ENCODE peak calls at places on chromosomes 2 and 18, in five cellular contexts. M is effector CD4-positive, alpha-beta T cell; H is HEK293T; D is mammary epithelial cell; I is hypothalamus. P is an unnamed sample.

GRCh38 chr2:27715318-27716165 is 51.9 kb downstream of the SLC4A1AP start:
- DNase-seq in I (no peak), D (no peak), M (no peak), H (peak), P (no peak)

GRCh38 chr2:221602938-221603337 is 30.8 kb upstream of the EPHA4 start:
- DNase-seq in M (no peak), D (no peak), H (no peak), I (no peak), P (no peak)

GRCh38 chr2:218849721-218850120 is 9.9 kb upstream of the WNT6 start:
- DNase-seq in H (no peak), D (peak), M (no peak), I (no peak), P (no peak)

GRCh38 chr2:135532581-135532980 is 1.3 kb downstream of the R3HDM1 start:
- DNase-seq in D (no peak), H (no peak), M (no peak), I (no peak), P (no peak)

GRCh38 chr2:167196461-167197252 is 308.4 kb downstream of the XIRP2 start:
- DNase-seq in H (peak), M (no peak), D (peak), I (no peak), P (no peak)

GRCh38 chr18:56097561-56098095 is 509.6 kb upstream of the TCF4 start:
- DNase-seq in D (peak), M (no peak), I (no peak), H (no peak), P (no peak)

GRCh38 chr2:48398285-48399135 is 131.4 kb upstream of the STON1 start:
- DNase-seq in I (no peak), H (no peak), M (no peak), D (no peak), P (no peak)

GRCh38 chr2:198253995-198254394 is 449.6 kb downstream of the PLCL1 start:
- DNase-seq in I (no peak), H (no peak), M (no peak), D (no peak), P (no peak)

GRCh38 chr2:234373791-234374508 is 122.9 kb downstream of the ARL4C start:
- DNase-seq in D (no peak), I (no peak), M (no peak), H (no peak), P (no peak)

GRCh38 chr18:10197097-10197496 is 257.3 kb upstream of the APCDD1 start:
- DNase-seq in H (no peak), I (no peak), D (no peak), M (no peak), P (no peak)

GRCh38 chr2:208982831-208983230 is 441.0 kb upstream of the MAP2 start:
- DNase-seq in H (no peak), I (no peak), M (no peak), D (peak), P (no peak)

GRCh38 chr18:54828290-54828871 is at the start of gene RAB27B:
- DNase-seq in H (peak), I (no peak), D (peak), M (peak), P (peak)

GRCh38 chr2:64612575-64613195 is 41.0 kb downstream of the SERTAD2 start:
- DNase-seq in I (no peak), D (no peak), M (no peak), H (no peak), P (peak)

GRCh38 chr2:160315337-160315736 is 115.3 kb upstream of the ITGB6 start:
- DNase-seq in H (no peak), M (no peak), D (no peak), I (no peak), P (no peak)

GRCh38 chr2:95350320-95351079 is 52.0 kb upstream of the FAHD2A start:
- DNase-seq in M (no peak), I (no peak), D (no peak), H (no peak), P (peak)

GRCh38 chr2:26274058-26274613 is 29.4 kb downstream of the HADHB start:
- DNase-seq in I (no peak), M (no peak), D (peak), H (no peak), P (peak)

GRCh38 chr2:85843543-85843942 is 45.2 kb downstream of the ST3GAL5 start:
- DNase-seq in M (no peak), I (no peak), D (no peak), H (peak), P (peak)

GRCh38 chr18:8139127-8139591 is 470.1 kb upstream of the RAB12 start:
- DNase-seq in D (no peak), I (no peak), H (no peak), M (no peak), P (no peak)

GRCh38 chr18:985301-985700 is 80.6 kb downstream of the ADCYAP1 start:
- DNase-seq in H (no peak), I (no peak), D (no peak), M (no peak), P (no peak)